ENCODE peak calls at places on chromosomes 5 and 9, in seven cellular contexts. W, D, I, J, B, Y and M are unnamed samples.

GRCh38 chr5:179550511-179551342 is at the start of gene RUFY1:
- DNase-seq in I (peak), W (peak), D (peak), J (peak), B (peak), Y (no peak), M (peak)

GRCh38 chr5:150781706-150782614 is 3.4 kb downstream of the SMIM3 start:
- DNase-seq in Y (peak), D (no peak), J (no peak), W (no peak), I (no peak), B (peak), M (no peak)

GRCh38 chr5:125261505-125262250 is 515.2 kb upstream of the ZNF608 start:
- DNase-seq in W (no peak), B (no peak), I (no peak), D (no peak), J (no peak), Y (no peak), M (no peak)

GRCh38 chr9:121883281-121884056 is 209.6 kb downstream of the TTLL11 start:
- DNase-seq in J (no peak), D (no peak), W (no peak), B (peak), Y (no peak), I (no peak), M (no peak)

GRCh38 chr5:173395257-173395932 is 67.2 kb upstream of the STC2 start:
- DNase-seq in J (no peak), B (peak), Y (no peak), D (no peak), W (peak), I (no peak), M (no peak)

GRCh38 chr5:141782991-141783598 is 95.1 kb downstream of the PCDH1 start:
- DNase-seq in B (no peak), I (no peak), J (no peak), D (no peak), Y (no peak), W (peak), M (no peak)

GRCh38 chr9:107819772-107820171 is 330.2 kb upstream of the KLF4 start:
- DNase-seq in W (no peak), J (no peak), B (peak), I (no peak), D (no peak), Y (no peak), M (no peak)

GRCh38 chr5:67453526-67453925 is 256.9 kb upstream of the CD180 start:
- DNase-seq in B (peak), J (no peak), I (no peak), Y (no peak), W (no peak), D (no peak), M (no peak)

GRCh38 chr5:158805195-158805594 is 294.5 kb downstream of the EBF1 start:
- DNase-seq in Y (no peak), B (no peak), J (no peak), W (no peak), I (no peak), D (no peak), M (no peak)

GRCh38 chr5:146816775-146817387 is 61.7 kb downstream of the PPP2R2B start:
- DNase-seq in J (no peak), D (no peak), Y (no peak), B (no peak), I (no peak), W (no peak), M (no peak)

GRCh38 chr5:12245429-12245828 is 341.2 kb upstream of the CTNND2 start:
- DNase-seq in Y (no peak), D (no peak), B (no peak), W (no peak), I (no peak), J (no peak), M (no peak)

GRCh38 chr9:131744171-131744714 is 4.4 kb upstream of the RAPGEF1 start:
- DNase-seq in D (peak), J (no peak), B (no peak), I (no peak), Y (no peak), W (no peak), M (no peak)

GRCh38 chr5:93572773-93573626 is 8.0 kb downstream of the NR2F1-AS1 start:
- DNase-seq in I (no peak), J (no peak), Y (no peak), D (no peak), B (peak), W (no peak), M (no peak)

GRCh38 chr5:139137703-139138102 is 60.5 kb downstream of the SIL1 start:
- DNase-seq in B (peak), J (no peak), W (no peak), D (peak), Y (no peak), I (no peak), M (no peak)

GRCh38 chr5:113989913-113990305 is 372.0 kb upstream of the KCNN2 start:
- DNase-seq in D (no peak), J (no peak), Y (no peak), W (no peak), I (no peak), B (no peak), M (no peak)

GRCh38 chr9:29669613-29670012 is 2096.3 kb upstream of the C9orf72 start:
- DNase-seq in B (no peak), J (no peak), I (no peak), Y (no peak), D (no peak), W (no peak), M (no peak)

GRCh38 chr5:137051165-137051564 is 448.0 kb downstream of the SPOCK1 start:
- DNase-seq in B (no peak), D (no peak), I (no peak), Y (no peak), W (no peak), J (no peak), M (no peak)

GRCh38 chr9:88414298-88414697 is 26.1 kb downstream of the SPIN1 start:
- DNase-seq in Y (no peak), W (no peak), J (no peak), D (no peak), B (no peak), I (no peak), M (no peak)

GRCh38 chr9:114120192-114121014 is 21.3 kb upstream of the KIF12 start:
- DNase-seq in J (no peak), I (no peak), Y (no peak), D (no peak), W (no peak), B (no peak), M (no peak)

GRCh38 chr9:111094433-111095421 is 56.5 kb upstream of the LPAR1 start:
- DNase-seq in J (no peak), B (peak), Y (peak), D (peak), W (peak), I (no peak), M (peak)

GRCh38 chr9:135605238-135605781 is 34.0 kb downstream of the GLT6D1 start:
- DNase-seq in J (no peak), D (no peak), W (no peak), B (peak), Y (no peak), I (no peak), M (no peak)

GRCh38 chr5:68246802-68247201 is 31.2 kb downstream of the PIK3R1 start:
- DNase-seq in W (no peak), B (no peak), I (no peak), D (peak), Y (no peak), J (no peak), M (no peak)

GRCh38 chr5:69231281-69231680 is 3.4 kb upstream of the CDK7 start:
- DNase-seq in Y (no peak), D (no peak), I (no peak), W (no peak), J (no peak), B (no peak), M (no peak)

GRCh38 chr9:6367128-6367741 is 39.1 kb downstream of the TPD52L3 start:
- DNase-seq in W (no peak), I (no peak), Y (no peak), J (no peak), B (no peak), D (no peak), M (no peak)

GRCh38 chr5:111427762-111428161 is 84.6 kb downstream of the STARD4 start:
- DNase-seq in Y (no peak), D (no peak), I (no peak), W (no peak), B (no peak), J (no peak), M (no peak)

GRCh38 chr9:86854898-86855523 is 92.3 kb downstream of the GAS1 start:
- DNase-seq in D (no peak), Y (peak), W (no peak), I (no peak), B (peak), J (no peak), M (no peak)

GRCh38 chr9:97978706-97979105 is 4.4 kb upstream of the ANP32B start:
- DNase-seq in W (no peak), B (no peak), I (no peak), Y (no peak), J (no peak), D (no peak), M (no peak)